ENCODE peak calls at places on chromosomes 6 and 20, in ten cellular contexts. Y is stimulated activated naive CD8-positive, alpha-beta T cell treated with anti-CD3 and anti-CD28 coated beads, Interleukin-15, Interleukin-2, amounts not matched to agents 100 U/mL and 50 U/mL, for 24 hours; L is Daoy; S is T-helper 17 cell; P is NCI-H460; T is H9; H is NCI-H146; Q is NCI-H1105; A is SK-MEL-5; U is epithelial cell of prostate. B is an unnamed sample.

GRCh38 chr6:54874349-54875048 is 27.9 kb downstream of the FAM83B start:
- DNase-seq in Y (no peak), L (no peak), S (no peak), P (no peak), T (no peak), H (no peak), Q (no peak), A (no peak), U (peak; percentile 85), B (no peak)

GRCh38 chr6:21999012-21999528 is 297.8 kb downstream of the PRL start:
- DNase-seq in Y (no peak), L (peak; percentile 78), S (no peak), P (peak; percentile 22), T (no peak), H (no peak), Q (no peak), A (no peak), U (no peak), B (no peak)

GRCh38 chr6:131916847-131917246 is 34.3 kb downstream of the CCN2 start:
- DNase-seq in Y (no peak), L (no peak), S (no peak), P (no peak), T (no peak), H (no peak), Q (no peak), A (no peak), U (no peak), B (no peak)

GRCh38 chr20:56440346-56441007 is 27.9 kb upstream of the RTF2 start:
- DNase-seq in Y (peak; percentile 74), L (peak; percentile 33), S (peak; percentile 22), P (no peak), T (no peak), H (no peak), Q (no peak), A (no peak), U (no peak), B (no peak)

GRCh38 chr20:49563015-49563980 is 4.6 kb downstream of the PTGIS start:
- DNase-seq in Y (peak; percentile 2), L (no peak), S (no peak), P (no peak), T (no peak), H (no peak), Q (no peak), A (no peak), U (no peak), B (no peak)

GRCh38 chr20:44576297-44576696 is 6.1 kb upstream of the PKIG start:
- DNase-seq in Y (peak; percentile 27), L (peak; percentile 64), S (no peak), P (no peak), T (no peak), H (no peak), Q (no peak), A (peak; percentile 73), U (no peak), B (no peak)

GRCh38 chr6:133198725-133199124 is 42.4 kb upstream of the EYA4 start:
- DNase-seq in Y (no peak), L (peak; percentile 27), S (no peak), P (no peak), T (no peak), H (peak; percentile 12), Q (no peak), A (peak; percentile 98), U (peak; percentile 66), B (no peak)

GRCh38 chr6:120871416-120872261 is 462.6 kb downstream of the TBC1D32 start:
- DNase-seq in Y (no peak), L (no peak), S (no peak), P (no peak), T (peak; percentile 46), H (peak; percentile 11), Q (peak; percentile 37), A (no peak), U (no peak), B (no peak)

GRCh38 chr6:162177733-162178132 is 549.8 kb downstream of the PRKN start:
- DNase-seq in Y (no peak), L (peak; percentile 11), S (no peak), P (peak; percentile 35), T (peak; percentile 45), H (peak; percentile 84), Q (peak; percentile 92), A (peak; percentile 50), U (no peak), B (peak; percentile 6)

GRCh38 chr20:57389695-57390603 is 1.2 kb upstream of the RBM38 start:
- DNase-seq in Y (peak; percentile 80), L (no peak), S (peak; percentile 62), P (no peak), T (peak; percentile 60), H (no peak), Q (no peak), A (no peak), U (no peak), B (peak; percentile 50)

GRCh38 chr6:151239603-151240035 is at the start of gene AKAP12:
- DNase-seq in Y (peak; percentile 7), L (no peak), S (no peak), P (no peak), T (peak; percentile 74), H (peak; percentile 87), Q (no peak), A (no peak), U (no peak), B (no peak)

GRCh38 chr6:47853766-47854165 is 71.9 kb downstream of the OPN5 start:
- DNase-seq in Y (no peak), L (no peak), S (no peak), P (no peak), T (no peak), H (peak; percentile 17), Q (no peak), A (peak; percentile 41), U (no peak), B (no peak)

GRCh38 chr6:34982424-34982852 is 93.4 kb downstream of the ANKS1A start:
- DNase-seq in Y (no peak), L (peak; percentile 27), S (no peak), P (peak; percentile 19), T (no peak), H (peak; percentile 34), Q (no peak), A (peak; percentile 63), U (no peak), B (no peak)

GRCh38 chr6:135331002-135331401 is 149.9 kb downstream of the MYB start:
- DNase-seq in Y (no peak), L (no peak), S (no peak), P (no peak), T (no peak), H (no peak), Q (no peak), A (no peak), U (no peak), B (no peak)

GRCh38 chr6:75418233-75418632 is 75.4 kb downstream of the FILIP1 start:
- DNase-seq in Y (no peak), L (peak; percentile 27), S (no peak), P (no peak), T (no peak), H (no peak), Q (peak; percentile 35), A (no peak), U (peak; percentile 43), B (no peak)

GRCh38 chr6:33080127-33081089 is 4.6 kb downstream of the HLA-DPB1 start:
- DNase-seq in Y (peak; percentile 18), L (peak; percentile 92), S (no peak), P (no peak), T (peak; percentile 93), H (no peak), Q (no peak), A (no peak), U (no peak), B (peak; percentile 58)

B was measured in nephron progenitor cell.